ENCODE peak calls at places on chromosomes 13 and 19, in eight cellular contexts. N is NCI-H1105; X is brain pericyte; C is NCI-H69; Q is HepG2; I is cerebellar nuclear complex; J is stimulated activated CD4-positive, alpha-beta T cell treated with anti-CD3 and anti-CD28 coated beads, Interleukin-12 subunit alpha, Interleukin-12 subunit beta, amount 100 ng/mL, for 4 hours; V is A549. B is an unnamed sample.

GRCh38 chr19:49654581-49654980 is 11.1 kb downstream of the IRF3 start:
- DNase-seq in N (no peak), X (no peak), C (no peak), Q (no peak), I (no peak), J (no peak), V (no peak), B (no peak)

GRCh38 chr19:6677924-6678689 is 8.1 kb upstream of the TNFSF14 start:
- DNase-seq in N (no peak), X (no peak), C (no peak), Q (no peak), I (no peak), J (peak), V (peak), B (no peak)

GRCh38 chr19:5138606-5139594 is 170.0 kb downstream of the KDM4B start:
- DNase-seq in N (no peak), X (peak), C (no peak), Q (no peak), I (no peak), J (peak), V (no peak), B (peak)

GRCh38 chr13:59677966-59678814 is 485.5 kb downstream of the DIAPH3 start:
- DNase-seq in N (peak), X (peak), C (peak), Q (peak), I (no peak), J (no peak), V (peak), B (peak)

GRCh38 chr13:27379694-27380596 is 44.5 kb upstream of the GTF3A start:
- DNase-seq in N (peak), X (no peak), C (peak), Q (peak), I (no peak), J (peak), V (peak), B (peak)

GRCh38 chr13:46604226-46604968 is 51.4 kb downstream of the LRCH1 start:
- DNase-seq in N (no peak), X (no peak), C (no peak), Q (peak), I (no peak), J (no peak), V (no peak), B (no peak)

GRCh38 chr13:113862766-113863510 is 938 bp downstream of the GAS6 start:
- DNase-seq in N (no peak), X (no peak), C (peak), Q (no peak), I (no peak), J (no peak), V (no peak), B (no peak)

GRCh38 chr19:13176345-13176744 is 26.1 kb downstream of the IER2 start:
- DNase-seq in N (no peak), X (no peak), C (no peak), Q (no peak), I (no peak), J (no peak), V (no peak), B (no peak)

GRCh38 chr19:38596057-38596981 is 21.4 kb downstream of the MAP4K1 start:
- DNase-seq in N (peak), X (no peak), C (peak), Q (peak), I (no peak), J (peak), V (peak), B (no peak)

GRCh38 chr19:49442354-49442753 is 1.0 kb upstream of the SLC17A7 start:
- DNase-seq in N (no peak), X (no peak), C (peak), Q (no peak), I (no peak), J (no peak), V (peak), B (peak)

GRCh38 chr19:1882089-1882785 is 3.1 kb downstream of the ABHD17A start:
- DNase-seq in N (no peak), X (no peak), C (no peak), Q (no peak), I (no peak), J (peak), V (no peak), B (peak)

GRCh38 chr19:10120538-10121198 is 969 bp upstream of the EIF3G start:
- DNase-seq in N (no peak), X (no peak), C (no peak), Q (no peak), I (no peak), J (no peak), V (no peak), B (no peak)

GRCh38 chr13:88704600-88705275 is 1033.6 kb downstream of the SLITRK5 start:
- DNase-seq in N (no peak), X (no peak), C (no peak), Q (no peak), I (no peak), J (no peak), V (no peak), B (no peak)

GRCh38 chr19:32397736-32398135 is 7.8 kb upstream of the DPY19L3 start:
- DNase-seq in N (no peak), X (no peak), C (no peak), Q (peak), I (no peak), J (no peak), V (peak), B (no peak)

GRCh38 chr13:59842507-59842906 is 321.2 kb downstream of the DIAPH3 start:
- DNase-seq in N (no peak), X (no peak), C (no peak), Q (no peak), I (no peak), J (no peak), V (no peak), B (no peak)

GRCh38 chr13:79392882-79393563 is 13.0 kb downstream of the RBM26 start:
- DNase-seq in N (no peak), X (no peak), C (peak), Q (no peak), I (no peak), J (no peak), V (no peak), B (no peak)

GRCh38 chr13:48434203-48434602 is 21.3 kb upstream of the LPAR6 start:
- DNase-seq in N (no peak), X (no peak), C (no peak), Q (no peak), I (no peak), J (no peak), V (no peak), B (no peak)

GRCh38 chr19:932647-933552 is 7.1 kb downstream of the ARID3A start:
- DNase-seq in N (no peak), X (peak), C (peak), Q (no peak), I (no peak), J (no peak), V (peak), B (peak)

GRCh38 chr19:29858000-29858596 is 46.3 kb downstream of the CCNE1 start:
- DNase-seq in N (peak), X (no peak), C (peak), Q (no peak), I (no peak), J (peak), V (peak), B (no peak)

GRCh38 chr13:72342364-72342763 is 385.1 kb downstream of the MZT1 start:
- DNase-seq in N (no peak), X (no peak), C (no peak), Q (no peak), I (no peak), J (no peak), V (no peak), B (no peak)

GRCh38 chr13:23436680-23437079 is 3.2 kb upstream of the SACS start:
- DNase-seq in N (no peak), X (no peak), C (no peak), Q (no peak), I (no peak), J (no peak), V (no peak), B (no peak)

GRCh38 chr19:31377736-31378135 is 28.5 kb upstream of the TSHZ3 start:
- DNase-seq in N (no peak), X (no peak), C (no peak), Q (no peak), I (no peak), J (no peak), V (no peak), B (no peak)

GRCh38 chr13:97116754-97117153 is 105.4 kb upstream of the MBNL2 start:
- DNase-seq in N (no peak), X (no peak), C (peak), Q (no peak), I (no peak), J (no peak), V (no peak), B (peak)

GRCh38 chr19:46186717-46187101 is 38.7 kb downstream of the IGFL2 start:
- DNase-seq in N (no peak), X (no peak), C (no peak), Q (no peak), I (no peak), J (no peak), V (no peak), B (no peak)

GRCh38 chr13:33722216-33722900 is 95.6 kb upstream of the RFC3 start:
- DNase-seq in N (no peak), X (no peak), C (peak), Q (no peak), I (no peak), J (no peak), V (no peak), B (no peak)

GRCh38 chr13:79531542-79532239 is 50.7 kb downstream of the NDFIP2 start:
- DNase-seq in N (no peak), X (no peak), C (no peak), Q (no peak), I (no peak), J (no peak), V (no peak), B (no peak)

GRCh38 chr13:29428310-29428991 is 167.0 kb downstream of the SLC7A1 start:
- DNase-seq in N (peak), X (no peak), C (peak), Q (no peak), I (no peak), J (no peak), V (no peak), B (peak)

GRCh38 chr19:42511340-42511739 is 16.9 kb downstream of the CEACAM1 start:
- DNase-seq in N (no peak), X (no peak), C (no peak), Q (no peak), I (no peak), J (no peak), V (no peak), B (no peak)

GRCh38 chr19:4543856-4544647 is 4.2 kb upstream of the LRG1 start:
- DNase-seq in N (no peak), X (no peak), C (no peak), Q (no peak), I (no peak), J (no peak), V (no peak), B (no peak)

B was measured in Ammon's horn.